ENCODE peak calls at places on chromosomes 11 and 22, in seven cellular contexts. One of them, this sample, is unnamed.

GRCh38 chr11:6646040-6646439 is 9.6 kb downstream of the DCHS1 start:
- DNase-seq in CD8-positive, alpha-beta memory T cell: no peak
- DNase-seq in A549: no peak
- DNase-seq in tibial artery: peak; percentile 53
- DNase-seq in kidney: peak; percentile 90
- DNase-seq in OCI-LY7: peak; percentile 18
- DNase-seq in upper lobe of right lung: no peak
- DNase-seq in this sample: peak; percentile 81

GRCh38 chr11:6320411-6321207 is at the start of gene CAVIN3:
- DNase-seq in tibial artery: peak; percentile 90
- DNase-seq in OCI-LY7: no peak
- DNase-seq in kidney: peak; percentile 94
- DNase-seq in A549: peak; percentile 23
- DNase-seq in upper lobe of right lung: peak; percentile 86
- DNase-seq in CD8-positive, alpha-beta memory T cell: no peak
- DNase-seq in this sample: peak; percentile 95

GRCh38 chr11:2521081-2521480 is 76.3 kb downstream of the KCNQ1 start:
- DNase-seq in CD8-positive, alpha-beta memory T cell: no peak
- DNase-seq in upper lobe of right lung: no peak
- DNase-seq in tibial artery: peak; percentile 7
- DNase-seq in kidney: peak; percentile 56
- DNase-seq in OCI-LY7: no peak
- DNase-seq in A549: no peak
- DNase-seq in this sample: peak; percentile 46

GRCh38 chr11:8023831-8024555 is 36.9 kb downstream of the EIF3F start:
- DNase-seq in tibial artery: no peak
- DNase-seq in kidney: no peak
- DNase-seq in CD8-positive, alpha-beta memory T cell: no peak
- DNase-seq in upper lobe of right lung: peak; percentile 6
- DNase-seq in OCI-LY7: no peak
- DNase-seq in A549: no peak
- DNase-seq in this sample: no peak

GRCh38 chr11:1567052-1567720 is 4.9 kb downstream of the DUSP8 start:
- DNase-seq in upper lobe of right lung: no peak
- DNase-seq in A549: no peak
- DNase-seq in tibial artery: no peak
- DNase-seq in OCI-LY7: no peak
- DNase-seq in CD8-positive, alpha-beta memory T cell: no peak
- DNase-seq in kidney: peak; percentile 68
- DNase-seq in this sample: peak; percentile 52

GRCh38 chr11:64566042-64566914 is 24.7 kb upstream of the SLC22A12 start:
- DNase-seq in A549: peak; percentile 93
- DNase-seq in OCI-LY7: peak; percentile 72
- DNase-seq in tibial artery: peak; percentile 55
- DNase-seq in kidney: peak; percentile 60
- DNase-seq in CD8-positive, alpha-beta memory T cell: peak; percentile 20
- DNase-seq in upper lobe of right lung: peak; percentile 64
- DNase-seq in this sample: peak; percentile 72

GRCh38 chr11:109247071-109247470 is 174.9 kb upstream of the C11orf87 start:
- DNase-seq in tibial artery: no peak
- DNase-seq in A549: no peak
- DNase-seq in kidney: no peak
- DNase-seq in OCI-LY7: no peak
- DNase-seq in upper lobe of right lung: no peak
- DNase-seq in CD8-positive, alpha-beta memory T cell: no peak
- DNase-seq in this sample: no peak

GRCh38 chr11:77026236-77026635 is 8.0 kb upstream of the B3GNT6 start:
- DNase-seq in A549: no peak
- DNase-seq in OCI-LY7: no peak
- DNase-seq in tibial artery: no peak
- DNase-seq in CD8-positive, alpha-beta memory T cell: no peak
- DNase-seq in kidney: no peak
- DNase-seq in upper lobe of right lung: no peak
- DNase-seq in this sample: no peak

GRCh38 chr11:35887737-35888136 is 56.1 kb upstream of the LDLRAD3 start:
- DNase-seq in kidney: no peak
- DNase-seq in upper lobe of right lung: no peak
- DNase-seq in OCI-LY7: no peak
- DNase-seq in A549: no peak
- DNase-seq in tibial artery: no peak
- DNase-seq in CD8-positive, alpha-beta memory T cell: no peak
- DNase-seq in this sample: no peak

GRCh38 chr22:46027219-46028068 is 50.5 kb upstream of the WNT7B start:
- DNase-seq in OCI-LY7: peak; percentile 22
- DNase-seq in kidney: peak; percentile 91
- DNase-seq in CD8-positive, alpha-beta memory T cell: no peak
- DNase-seq in A549: no peak
- DNase-seq in tibial artery: peak; percentile 59
- DNase-seq in upper lobe of right lung: peak; percentile 87
- DNase-seq in this sample: peak; percentile 91

GRCh38 chr11:18958221-18958910 is 19.2 kb upstream of the MRGPRX1 start:
- DNase-seq in OCI-LY7: no peak
- DNase-seq in CD8-positive, alpha-beta memory T cell: no peak
- DNase-seq in upper lobe of right lung: no peak
- DNase-seq in tibial artery: no peak
- DNase-seq in A549: no peak
- DNase-seq in kidney: no peak
- DNase-seq in this sample: no peak

GRCh38 chr22:23067691-23068090 is 2.6 kb upstream of the GNAZ start:
- DNase-seq in OCI-LY7: peak; percentile 33
- DNase-seq in kidney: no peak
- DNase-seq in tibial artery: peak; percentile 11
- DNase-seq in CD8-positive, alpha-beta memory T cell: no peak
- DNase-seq in upper lobe of right lung: no peak
- DNase-seq in A549: no peak
- DNase-seq in this sample: no peak

GRCh38 chr11:9717719-9718118 is 53.8 kb downstream of the SWAP70 start:
- DNase-seq in upper lobe of right lung: no peak
- DNase-seq in tibial artery: no peak
- DNase-seq in CD8-positive, alpha-beta memory T cell: no peak
- DNase-seq in kidney: no peak
- DNase-seq in OCI-LY7: no peak
- DNase-seq in A549: no peak
- DNase-seq in this sample: no peak

GRCh38 chr11:45237666-45238348 is 48.3 kb downstream of the SYT13 start:
- DNase-seq in upper lobe of right lung: no peak
- DNase-seq in tibial artery: no peak
- DNase-seq in OCI-LY7: no peak
- DNase-seq in A549: no peak
- DNase-seq in CD8-positive, alpha-beta memory T cell: no peak
- DNase-seq in kidney: no peak
- DNase-seq in this sample: no peak

GRCh38 chr11:101296896-101297295 is 167.3 kb upstream of the PGR start:
- DNase-seq in upper lobe of right lung: no peak
- DNase-seq in A549: no peak
- DNase-seq in kidney: no peak
- DNase-seq in OCI-LY7: no peak
- DNase-seq in tibial artery: no peak
- DNase-seq in CD8-positive, alpha-beta memory T cell: no peak
- DNase-seq in this sample: peak; percentile 36

GRCh38 chr11:34706709-34707461 is 86.0 kb downstream of the EHF start:
- DNase-seq in CD8-positive, alpha-beta memory T cell: no peak
- DNase-seq in OCI-LY7: no peak
- DNase-seq in upper lobe of right lung: no peak
- DNase-seq in tibial artery: no peak
- DNase-seq in A549: no peak
- DNase-seq in kidney: no peak
- DNase-seq in this sample: no peak

GRCh38 chr11:2772544-2773031 is 72.8 kb upstream of the KCNQ1OT1 start:
- DNase-seq in upper lobe of right lung: no peak
- DNase-seq in A549: no peak
- DNase-seq in OCI-LY7: no peak
- DNase-seq in kidney: no peak
- DNase-seq in CD8-positive, alpha-beta memory T cell: no peak
- DNase-seq in tibial artery: no peak
- DNase-seq in this sample: no peak

GRCh38 chr11:44899959-44900358 is 50.7 kb downstream of the TP53I11 start:
- DNase-seq in tibial artery: no peak
- DNase-seq in CD8-positive, alpha-beta memory T cell: no peak
- DNase-seq in OCI-LY7: peak; percentile 62
- DNase-seq in upper lobe of right lung: no peak
- DNase-seq in kidney: no peak
- DNase-seq in A549: peak; percentile 27
- DNase-seq in this sample: peak; percentile 32

GRCh38 chr11:9367551-9367950 is 16.9 kb upstream of the IPO7 start:
- DNase-seq in tibial artery: no peak
- DNase-seq in CD8-positive, alpha-beta memory T cell: no peak
- DNase-seq in OCI-LY7: no peak
- DNase-seq in A549: no peak
- DNase-seq in kidney: no peak
- DNase-seq in upper lobe of right lung: no peak
- DNase-seq in this sample: no peak

GRCh38 chr11:109130910-109131309 is 291.1 kb upstream of the C11orf87 start:
- DNase-seq in OCI-LY7: no peak
- DNase-seq in CD8-positive, alpha-beta memory T cell: no peak
- DNase-seq in kidney: no peak
- DNase-seq in upper lobe of right lung: no peak
- DNase-seq in A549: no peak
- DNase-seq in tibial artery: no peak
- DNase-seq in this sample: no peak

GRCh38 chr22:42915980-42916765 is 59.1 kb upstream of the ARFGAP3 start:
- DNase-seq in A549: no peak
- DNase-seq in tibial artery: no peak
- DNase-seq in CD8-positive, alpha-beta memory T cell: no peak
- DNase-seq in OCI-LY7: no peak
- DNase-seq in kidney: no peak
- DNase-seq in upper lobe of right lung: no peak
- DNase-seq in this sample: no peak

GRCh38 chr11:32081901-32082300 is 9.0 kb upstream of the RCN1 start:
- DNase-seq in upper lobe of right lung: no peak
- DNase-seq in A549: no peak
- DNase-seq in OCI-LY7: no peak
- DNase-seq in CD8-positive, alpha-beta memory T cell: no peak
- DNase-seq in kidney: no peak
- DNase-seq in tibial artery: no peak
- DNase-seq in this sample: no peak

GRCh38 chr11:55707029-55707428 is 45.0 kb downstream of the OR4C6 start:
- DNase-seq in A549: peak; percentile 4
- DNase-seq in tibial artery: no peak
- DNase-seq in kidney: no peak
- DNase-seq in OCI-LY7: peak; percentile 51
- DNase-seq in CD8-positive, alpha-beta memory T cell: no peak
- DNase-seq in upper lobe of right lung: no peak
- DNase-seq in this sample: no peak
- H3K9me3 ChIP-seq in A549: peaks cover 6% of the 10 kb centered on the region
- H3K9me3 ChIP-seq in tibial artery: no peaks in the 10 kb centered on the region
- H3K9me3 ChIP-seq in kidney: no peaks in the 10 kb centered on the region
- H3K9me3 ChIP-seq in OCI-LY7: no peaks in the 10 kb centered on the region
- H3K9me3 ChIP-seq in CD8-positive, alpha-beta memory T cell: no peaks in the 10 kb centered on the region
- H3K9me3 ChIP-seq in upper lobe of right lung: no peaks in the 10 kb centered on the region
- H3K9me3 ChIP-seq in this sample: no peaks in the 10 kb centered on the region

GRCh38 chr11:12524865-12525264 is 147.5 kb downstream of the PARVA start:
- DNase-seq in kidney: no peak
- DNase-seq in CD8-positive, alpha-beta memory T cell: no peak
- DNase-seq in OCI-LY7: no peak
- DNase-seq in A549: no peak
- DNase-seq in upper lobe of right lung: no peak
- DNase-seq in tibial artery: peak; percentile 79
- DNase-seq in this sample: peak; percentile 65
- H3K9me3 ChIP-seq in kidney: no peaks in the 10 kb centered on the region
- H3K9me3 ChIP-seq in CD8-positive, alpha-beta memory T cell: no peaks in the 10 kb centered on the region
- H3K9me3 ChIP-seq in OCI-LY7: no peaks in the 10 kb centered on the region
- H3K9me3 ChIP-seq in A549: no peaks in the 10 kb centered on the region
- H3K9me3 ChIP-seq in upper lobe of right lung: no peaks in the 10 kb centered on the region
- H3K9me3 ChIP-seq in tibial artery: no peaks in the 10 kb centered on the region
- H3K9me3 ChIP-seq in this sample: no peaks in the 10 kb centered on the region

GRCh38 chr22:47739616-47740015 is 977.2 kb downstream of the TBC1D22A start:
- DNase-seq in OCI-LY7: no peak
- DNase-seq in A549: no peak
- DNase-seq in CD8-positive, alpha-beta memory T cell: no peak
- DNase-seq in kidney: peak; percentile 57
- DNase-seq in upper lobe of right lung: no peak
- DNase-seq in tibial artery: no peak
- DNase-seq in this sample: no peak
- H3K9me3 ChIP-seq in OCI-LY7: no peaks in the 10 kb centered on the region
- H3K9me3 ChIP-seq in A549: no peaks in the 10 kb centered on the region
- H3K9me3 ChIP-seq in CD8-positive, alpha-beta memory T cell: no peaks in the 10 kb centered on the region
- H3K9me3 ChIP-seq in kidney: no peaks in the 10 kb centered on the region
- H3K9me3 ChIP-seq in upper lobe of right lung: no peaks in the 10 kb centered on the region
- H3K9me3 ChIP-seq in tibial artery: no peaks in the 10 kb centered on the region
- H3K9me3 ChIP-seq in this sample: no peaks in the 10 kb centered on the region

GRCh38 chr22:48680601-48681000 is 1147.1 kb downstream of the BRD1 start:
- DNase-seq in OCI-LY7: no peak
- DNase-seq in CD8-positive, alpha-beta memory T cell: no peak
- DNase-seq in A549: no peak
- DNase-seq in kidney: peak; percentile 43
- DNase-seq in tibial artery: no peak
- DNase-seq in upper lobe of right lung: no peak
- DNase-seq in this sample: peak; percentile 40

GRCh38 chr22:48677621-48678020 is 1150.1 kb downstream of the BRD1 start:
- DNase-seq in upper lobe of right lung: no peak
- DNase-seq in OCI-LY7: no peak
- DNase-seq in CD8-positive, alpha-beta memory T cell: no peak
- DNase-seq in tibial artery: no peak
- DNase-seq in kidney: peak; percentile 48
- DNase-seq in A549: no peak
- DNase-seq in this sample: no peak

GRCh38 chr22:48678171-48679135 is 1149.2 kb downstream of the BRD1 start:
- DNase-seq in CD8-positive, alpha-beta memory T cell: no peak
- DNase-seq in upper lobe of right lung: no peak
- DNase-seq in A549: no peak
- DNase-seq in tibial artery: no peak
- DNase-seq in kidney: peak; percentile 47
- DNase-seq in OCI-LY7: no peak
- DNase-seq in this sample: peak; percentile 30

GRCh38 chr22:48682517-48682916 is 1145.2 kb downstream of the BRD1 start:
- DNase-seq in OCI-LY7: no peak
- DNase-seq in kidney: no peak
- DNase-seq in tibial artery: no peak
- DNase-seq in upper lobe of right lung: no peak
- DNase-seq in CD8-positive, alpha-beta memory T cell: no peak
- DNase-seq in A549: no peak
- DNase-seq in this sample: no peak

DNA sequence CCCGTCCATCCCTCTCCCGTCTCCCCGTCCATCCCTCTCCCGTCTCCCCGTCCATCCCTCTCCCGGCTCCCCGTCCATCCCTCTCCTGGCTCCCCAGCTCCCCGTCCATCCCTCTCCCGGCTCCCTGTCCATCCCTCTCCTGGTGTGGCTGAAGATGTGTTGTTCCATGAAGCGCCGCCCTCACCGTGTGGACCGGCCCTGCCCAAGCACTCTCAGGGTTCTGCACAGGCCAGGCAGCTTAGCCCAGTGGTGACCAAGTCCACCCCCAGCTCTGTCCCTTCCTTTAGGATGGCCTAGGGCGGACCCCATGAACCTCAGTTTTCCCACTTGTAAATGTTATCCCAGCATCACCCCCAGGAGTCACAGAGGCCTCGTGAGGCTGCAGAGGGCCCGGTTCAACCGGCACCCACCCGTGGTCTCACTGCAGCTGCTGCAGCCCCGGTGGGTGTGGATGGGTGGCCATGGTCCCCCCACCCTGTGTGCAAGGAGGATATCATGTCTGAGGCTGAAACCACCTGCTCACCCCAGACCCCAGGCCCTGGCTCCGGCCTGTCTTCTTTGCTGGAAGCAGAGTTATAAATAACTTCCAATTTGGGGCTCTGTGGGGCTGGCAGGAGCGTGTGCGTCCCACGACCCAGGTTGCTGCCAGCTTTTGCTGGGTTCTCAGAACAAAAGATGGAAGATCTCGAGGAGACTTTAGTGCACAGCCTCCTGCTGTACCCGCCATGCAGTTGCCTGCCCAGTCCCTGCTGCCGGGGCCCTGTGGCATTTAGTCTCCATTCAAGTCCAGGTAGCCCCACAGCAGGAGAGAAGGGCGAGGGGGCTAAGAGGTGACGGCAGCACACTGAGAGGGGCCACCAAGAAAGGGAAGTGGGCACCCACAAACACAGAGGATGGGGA is 1147.8 kb downstream of the BRD1 start:
- DNase-seq in kidney: peak; percentile 53
- DNase-seq in upper lobe of right lung: no peak
- DNase-seq in CD8-positive, alpha-beta memory T cell: no peak
- DNase-seq in OCI-LY7: no peak
- DNase-seq in A549: no peak
- DNase-seq in tibial artery: no peak
- DNase-seq in this sample: peak; percentile 28
- H3K9me3 ChIP-seq in kidney: no peaks in the 10 kb centered on the region
- H3K9me3 ChIP-seq in upper lobe of right lung: no peaks in the 10 kb centered on the region
- H3K9me3 ChIP-seq in CD8-positive, alpha-beta memory T cell: no peaks in the 10 kb centered on the region
- H3K9me3 ChIP-seq in OCI-LY7: no peaks in the 10 kb centered on the region
- H3K9me3 ChIP-seq in A549: no peaks in the 10 kb centered on the region
- H3K9me3 ChIP-seq in tibial artery: no peaks in the 10 kb centered on the region
- H3K9me3 ChIP-seq in this sample: no peaks in the 10 kb centered on the region